ENCODE peak calls at places on chromosome 5, in eight cellular contexts. One of them, this sample, is unnamed.
A peak's percentile ranks its signal among the peaks of the same experiment; 100 is the strongest.

GRCh38 chr5:130164966-130165365 is 260.7 kb downstream of the CHSY3 start:
- DNase-seq in neuronal stem cell: no peak
- DNase-seq in CD4-positive, CD25-positive, alpha-beta regulatory T cell: no peak
- DNase-seq in uterus: no peak
- DNase-seq in cardiac muscle cell: no peak
- DNase-seq in esophagus squamous epithelium: no peak
- DNase-seq in H9: no peak
- DNase-seq in kidney: no peak
- DNase-seq in this sample: no peak

GRCh38 chr5:43227655-43228054 is 35.6 kb downstream of the NIM1K start:
- DNase-seq in esophagus squamous epithelium: no peak
- DNase-seq in kidney: no peak
- DNase-seq in neuronal stem cell: no peak
- DNase-seq in H9: no peak
- DNase-seq in uterus: no peak
- DNase-seq in CD4-positive, CD25-positive, alpha-beta regulatory T cell: peak; percentile 18
- DNase-seq in cardiac muscle cell: peak; percentile 30
- DNase-seq in this sample: no peak

GRCh38 chr5:123036391-123037103 is at the start of gene PPIC:
- DNase-seq in cardiac muscle cell: peak; percentile 89
- DNase-seq in uterus: peak; percentile 81
- DNase-seq in esophagus squamous epithelium: no peak
- DNase-seq in kidney: peak; percentile 94
- DNase-seq in CD4-positive, CD25-positive, alpha-beta regulatory T cell: no peak
- DNase-seq in neuronal stem cell: peak; percentile 58
- DNase-seq in H9: peak; percentile 86
- DNase-seq in this sample: peak; percentile 86

GRCh38 chr5:67287795-67288194 is 91.2 kb upstream of the CD180 start:
- DNase-seq in esophagus squamous epithelium: no peak
- DNase-seq in H9: no peak
- DNase-seq in uterus: no peak
- DNase-seq in neuronal stem cell: no peak
- DNase-seq in cardiac muscle cell: no peak
- DNase-seq in kidney: no peak
- DNase-seq in CD4-positive, CD25-positive, alpha-beta regulatory T cell: no peak
- DNase-seq in this sample: no peak

GRCh38 chr5:59732301-59732700 is 161.2 kb downstream of the PDE4D start:
- DNase-seq in esophagus squamous epithelium: no peak
- DNase-seq in uterus: no peak
- DNase-seq in H9: no peak
- DNase-seq in CD4-positive, CD25-positive, alpha-beta regulatory T cell: no peak
- DNase-seq in cardiac muscle cell: no peak
- DNase-seq in neuronal stem cell: no peak
- DNase-seq in kidney: no peak
- DNase-seq in this sample: no peak

GRCh38 chr5:135031146-135031812 is 2.7 kb downstream of the PITX1 start:
- DNase-seq in H9: peak; percentile 84
- DNase-seq in cardiac muscle cell: peak; percentile 38
- DNase-seq in kidney: peak; percentile 67
- DNase-seq in uterus: no peak
- DNase-seq in CD4-positive, CD25-positive, alpha-beta regulatory T cell: peak; percentile 29
- DNase-seq in esophagus squamous epithelium: no peak
- DNase-seq in neuronal stem cell: no peak
- DNase-seq in this sample: no peak

GRCh38 chr5:17679597-17680187 is 45.4 kb downstream of the TAF11L14 start:
- DNase-seq in esophagus squamous epithelium: no peak
- DNase-seq in CD4-positive, CD25-positive, alpha-beta regulatory T cell: no peak
- DNase-seq in cardiac muscle cell: no peak
- DNase-seq in kidney: no peak
- DNase-seq in H9: no peak
- DNase-seq in uterus: no peak
- DNase-seq in neuronal stem cell: no peak
- DNase-seq in this sample: no peak

GRCh38 chr5:68884893-68885292 is 208.9 kb upstream of the SLC30A5 start:
- DNase-seq in esophagus squamous epithelium: no peak
- DNase-seq in kidney: no peak
- DNase-seq in CD4-positive, CD25-positive, alpha-beta regulatory T cell: peak; percentile 31
- DNase-seq in H9: no peak
- DNase-seq in cardiac muscle cell: no peak
- DNase-seq in neuronal stem cell: no peak
- DNase-seq in uterus: no peak
- DNase-seq in this sample: no peak

GRCh38 chr5:1845696-1846095 is 37.0 kb downstream of the IRX4 start:
- DNase-seq in kidney: no peak
- DNase-seq in uterus: no peak
- DNase-seq in esophagus squamous epithelium: no peak
- DNase-seq in CD4-positive, CD25-positive, alpha-beta regulatory T cell: no peak
- DNase-seq in neuronal stem cell: no peak
- DNase-seq in H9: no peak
- DNase-seq in cardiac muscle cell: no peak
- DNase-seq in this sample: no peak

GRCh38 chr5:172788771-172789686 is 18.0 kb upstream of the DUSP1 start:
- DNase-seq in uterus: no peak
- DNase-seq in kidney: peak; percentile 89
- DNase-seq in CD4-positive, CD25-positive, alpha-beta regulatory T cell: no peak
- DNase-seq in esophagus squamous epithelium: no peak
- DNase-seq in neuronal stem cell: no peak
- DNase-seq in cardiac muscle cell: peak; percentile 71
- DNase-seq in H9: peak; percentile 49
- DNase-seq in this sample: peak; percentile 83

GRCh38 chr5:179814090-179814489 is 6.6 kb upstream of the SQSTM1 start:
- DNase-seq in CD4-positive, CD25-positive, alpha-beta regulatory T cell: no peak
- DNase-seq in H9: no peak
- DNase-seq in uterus: no peak
- DNase-seq in neuronal stem cell: no peak
- DNase-seq in esophagus squamous epithelium: no peak
- DNase-seq in kidney: no peak
- DNase-seq in cardiac muscle cell: no peak
- DNase-seq in this sample: no peak

GRCh38 chr5:125870271-125870670 is 552.9 kb upstream of the GRAMD2B start:
- DNase-seq in uterus: no peak
- DNase-seq in H9: no peak
- DNase-seq in esophagus squamous epithelium: no peak
- DNase-seq in CD4-positive, CD25-positive, alpha-beta regulatory T cell: no peak
- DNase-seq in neuronal stem cell: no peak
- DNase-seq in kidney: no peak
- DNase-seq in cardiac muscle cell: no peak
- DNase-seq in this sample: no peak

GRCh38 chr5:173872887-173873286 is 15.3 kb upstream of the CPEB4 start:
- DNase-seq in H9: no peak
- DNase-seq in neuronal stem cell: no peak
- DNase-seq in kidney: no peak
- DNase-seq in uterus: no peak
- DNase-seq in CD4-positive, CD25-positive, alpha-beta regulatory T cell: no peak
- DNase-seq in esophagus squamous epithelium: no peak
- DNase-seq in cardiac muscle cell: no peak
- DNase-seq in this sample: peak; percentile 56

GRCh38 chr5:163104496-163104895 is 332.9 kb upstream of the CCNG1 start:
- DNase-seq in uterus: no peak
- DNase-seq in esophagus squamous epithelium: no peak
- DNase-seq in kidney: no peak
- DNase-seq in H9: peak; percentile 57
- DNase-seq in neuronal stem cell: no peak
- DNase-seq in cardiac muscle cell: no peak
- DNase-seq in CD4-positive, CD25-positive, alpha-beta regulatory T cell: no peak
- DNase-seq in this sample: no peak

GRCh38 chr5:79301046-79301712 is 65.2 kb downstream of the JMY start:
- DNase-seq in esophagus squamous epithelium: no peak
- DNase-seq in H9: no peak
- DNase-seq in cardiac muscle cell: no peak
- DNase-seq in neuronal stem cell: no peak
- DNase-seq in uterus: no peak
- DNase-seq in kidney: no peak
- DNase-seq in CD4-positive, CD25-positive, alpha-beta regulatory T cell: no peak
- DNase-seq in this sample: no peak

GRCh38 chr5:94707359-94707758 is 88.9 kb downstream of the SLF1 start:
- DNase-seq in H9: no peak
- DNase-seq in uterus: no peak
- DNase-seq in cardiac muscle cell: no peak
- DNase-seq in CD4-positive, CD25-positive, alpha-beta regulatory T cell: no peak
- DNase-seq in kidney: no peak
- DNase-seq in neuronal stem cell: no peak
- DNase-seq in esophagus squamous epithelium: no peak
- DNase-seq in this sample: no peak

GRCh38 chr5:37247496-37247895 is 1.7 kb downstream of the CPLANE1 start:
- DNase-seq in uterus: no peak
- DNase-seq in CD4-positive, CD25-positive, alpha-beta regulatory T cell: no peak
- DNase-seq in neuronal stem cell: no peak
- DNase-seq in esophagus squamous epithelium: no peak
- DNase-seq in H9: no peak
- DNase-seq in kidney: no peak
- DNase-seq in cardiac muscle cell: no peak
- DNase-seq in this sample: no peak

GRCh38 chr5:9230355-9230754 is 315.5 kb downstream of the SEMA5A start:
- DNase-seq in cardiac muscle cell: no peak
- DNase-seq in H9: no peak
- DNase-seq in uterus: no peak
- DNase-seq in esophagus squamous epithelium: no peak
- DNase-seq in neuronal stem cell: no peak
- DNase-seq in kidney: no peak
- DNase-seq in CD4-positive, CD25-positive, alpha-beta regulatory T cell: no peak
- DNase-seq in this sample: no peak

GRCh38 chr5:107607656-107608368 is 62.9 kb downstream of the EFNA5 start:
- DNase-seq in cardiac muscle cell: no peak
- DNase-seq in neuronal stem cell: no peak
- DNase-seq in kidney: no peak
- DNase-seq in uterus: no peak
- DNase-seq in H9: no peak
- DNase-seq in esophagus squamous epithelium: no peak
- DNase-seq in CD4-positive, CD25-positive, alpha-beta regulatory T cell: no peak
- DNase-seq in this sample: no peak

GRCh38 chr5:119524461-119524860 is 72.2 kb downstream of the HSD17B4 start:
- DNase-seq in H9: no peak
- DNase-seq in cardiac muscle cell: no peak
- DNase-seq in uterus: no peak
- DNase-seq in CD4-positive, CD25-positive, alpha-beta regulatory T cell: no peak
- DNase-seq in neuronal stem cell: peak; percentile 3
- DNase-seq in esophagus squamous epithelium: no peak
- DNase-seq in kidney: no peak
- DNase-seq in this sample: no peak

GRCh38 chr5:19261879-19262278 is 726.1 kb downstream of the CDH18 start:
- DNase-seq in cardiac muscle cell: no peak
- DNase-seq in CD4-positive, CD25-positive, alpha-beta regulatory T cell: no peak
- DNase-seq in esophagus squamous epithelium: no peak
- DNase-seq in kidney: no peak
- DNase-seq in uterus: no peak
- DNase-seq in neuronal stem cell: no peak
- DNase-seq in H9: no peak
- DNase-seq in this sample: no peak

GRCh38 chr5:173228639-173229380 is 6.2 kb downstream of the NKX2-5 start:
- DNase-seq in neuronal stem cell: no peak
- DNase-seq in uterus: no peak
- DNase-seq in esophagus squamous epithelium: no peak
- DNase-seq in H9: peak; percentile 56
- DNase-seq in cardiac muscle cell: peak; percentile 61
- DNase-seq in CD4-positive, CD25-positive, alpha-beta regulatory T cell: no peak
- DNase-seq in kidney: no peak
- DNase-seq in this sample: no peak

GRCh38 chr5:157312492-157312891 is 46.6 kb downstream of the CYFIP2 start:
- DNase-seq in H9: peak; percentile 52
- DNase-seq in cardiac muscle cell: peak; percentile 52
- DNase-seq in neuronal stem cell: peak; percentile 6
- DNase-seq in CD4-positive, CD25-positive, alpha-beta regulatory T cell: peak; percentile 86
- DNase-seq in kidney: no peak
- DNase-seq in esophagus squamous epithelium: no peak
- DNase-seq in uterus: no peak
- DNase-seq in this sample: no peak

GRCh38 chr5:113061851-113062631 is 85.4 kb downstream of the DCP2 start:
- DNase-seq in H9: peak; percentile 1
- DNase-seq in uterus: no peak
- DNase-seq in cardiac muscle cell: no peak
- DNase-seq in esophagus squamous epithelium: no peak
- DNase-seq in kidney: no peak
- DNase-seq in CD4-positive, CD25-positive, alpha-beta regulatory T cell: peak; percentile 32
- DNase-seq in neuronal stem cell: no peak
- DNase-seq in this sample: no peak

GRCh38 chr5:34538026-34538672 is 118.0 kb upstream of the RAI14 start:
- DNase-seq in CD4-positive, CD25-positive, alpha-beta regulatory T cell: no peak
- DNase-seq in neuronal stem cell: no peak
- DNase-seq in uterus: no peak
- DNase-seq in cardiac muscle cell: no peak
- DNase-seq in kidney: no peak
- DNase-seq in H9: peak; percentile 53
- DNase-seq in esophagus squamous epithelium: no peak
- DNase-seq in this sample: no peak

GRCh38 chr5:55966284-55966683 is 28.5 kb downstream of the IL6ST start:
- DNase-seq in CD4-positive, CD25-positive, alpha-beta regulatory T cell: no peak
- DNase-seq in neuronal stem cell: no peak
- DNase-seq in H9: no peak
- DNase-seq in uterus: no peak
- DNase-seq in cardiac muscle cell: no peak
- DNase-seq in esophagus squamous epithelium: no peak
- DNase-seq in kidney: no peak
- DNase-seq in this sample: no peak
- H3K27ac ChIP-seq in CD4-positive, CD25-positive, alpha-beta regulatory T cell: no peak overlapping the region
- H3K27ac ChIP-seq in neuronal stem cell: no peak overlapping the region
- H3K27ac ChIP-seq in H9: no peak overlapping the region
- H3K27ac ChIP-seq in uterus: no peak overlapping the region
- H3K27ac ChIP-seq in cardiac muscle cell: peak overlapping the region; percentile 11
- H3K27ac ChIP-seq in esophagus squamous epithelium: peak overlapping the region; percentile 65
- H3K27ac ChIP-seq in kidney: no peak overlapping the region
- H3K27ac ChIP-seq in this sample: no peak overlapping the region

GRCh38 chr5:73499756-73500155 is 1.5 kb downstream of the BTF3 start:
- DNase-seq in esophagus squamous epithelium: no peak
- DNase-seq in cardiac muscle cell: no peak
- DNase-seq in CD4-positive, CD25-positive, alpha-beta regulatory T cell: no peak
- DNase-seq in kidney: no peak
- DNase-seq in H9: no peak
- DNase-seq in uterus: no peak
- DNase-seq in neuronal stem cell: no peak
- DNase-seq in this sample: no peak
- H3K4me1 ChIP-seq in esophagus squamous epithelium: peaks cover 11% of the 10 kb centered on the region
- H3K4me1 ChIP-seq in cardiac muscle cell: peaks cover 14% of the 10 kb centered on the region
- H3K4me1 ChIP-seq in CD4-positive, CD25-positive, alpha-beta regulatory T cell: peaks cover 41% of the 10 kb centered on the region
- H3K4me1 ChIP-seq in kidney: peaks cover 7% of the 10 kb centered on the region
- H3K4me1 ChIP-seq in H9: no peaks in the 10 kb centered on the region
- H3K4me1 ChIP-seq in uterus: no peaks in the 10 kb centered on the region
- H3K4me1 ChIP-seq in neuronal stem cell: peaks cover 5% of the 10 kb centered on the region
- H3K4me1 ChIP-seq in this sample: peaks cover 21% of the 10 kb centered on the region

DNA sequence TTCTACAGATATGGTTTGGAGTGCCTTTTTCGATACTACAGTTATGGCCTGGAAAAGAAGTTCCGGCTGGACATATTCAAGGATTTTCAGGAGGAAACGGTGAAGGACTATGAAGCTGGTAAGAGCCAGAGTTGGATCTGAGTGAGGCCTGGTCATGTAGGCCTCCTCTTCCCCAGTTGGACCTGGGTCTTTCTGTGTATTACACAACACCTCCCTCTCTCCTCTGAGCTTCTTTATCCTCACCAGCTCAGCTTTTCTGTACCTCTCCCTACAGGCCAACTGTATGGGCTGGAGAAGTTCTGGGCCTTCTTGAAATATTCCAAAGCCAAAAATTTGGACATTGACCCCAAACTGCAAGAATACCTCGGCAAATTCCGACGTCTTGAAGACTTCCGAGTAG is 39.2 kb downstream of the FAXDC2 start:
- DNase-seq in H9: no peak
- DNase-seq in CD4-positive, CD25-positive, alpha-beta regulatory T cell: no peak
- DNase-seq in uterus: no peak
- DNase-seq in cardiac muscle cell: no peak
- DNase-seq in kidney: no peak
- DNase-seq in neuronal stem cell: no peak
- DNase-seq in esophagus squamous epithelium: no peak
- DNase-seq in this sample: no peak
- H3K27ac ChIP-seq in H9: no peak overlapping the region
- H3K27ac ChIP-seq in CD4-positive, CD25-positive, alpha-beta regulatory T cell: no peak overlapping the region
- H3K27ac ChIP-seq in uterus: no peak overlapping the region
- H3K27ac ChIP-seq in cardiac muscle cell: peak overlapping the region; percentile 50
- H3K27ac ChIP-seq in kidney: no peak overlapping the region
- H3K27ac ChIP-seq in neuronal stem cell: no peak overlapping the region
- H3K27ac ChIP-seq in esophagus squamous epithelium: no peak overlapping the region
- H3K27ac ChIP-seq in this sample: no peak overlapping the region

GRCh38 chr5:140341591-140341990 is 4.8 kb downstream of the HBEGF start:
- DNase-seq in uterus: peak; percentile 32
- DNase-seq in CD4-positive, CD25-positive, alpha-beta regulatory T cell: no peak
- DNase-seq in esophagus squamous epithelium: no peak
- DNase-seq in neuronal stem cell: no peak
- DNase-seq in H9: no peak
- DNase-seq in cardiac muscle cell: no peak
- DNase-seq in kidney: no peak
- DNase-seq in this sample: no peak
- H3K4me1 ChIP-seq in uterus: peaks cover 3% of the 10 kb centered on the region
- H3K4me1 ChIP-seq in CD4-positive, CD25-positive, alpha-beta regulatory T cell: peaks cover 24% of the 10 kb centered on the region
- H3K4me1 ChIP-seq in esophagus squamous epithelium: peaks cover 83% of the 10 kb centered on the region
- H3K4me1 ChIP-seq in neuronal stem cell: no peaks in the 10 kb centered on the region
- H3K4me1 ChIP-seq in H9: no peaks in the 10 kb centered on the region
- H3K4me1 ChIP-seq in cardiac muscle cell: peaks cover 4% of the 10 kb centered on the region
- H3K4me1 ChIP-seq in kidney: peaks cover 6% of the 10 kb centered on the region
- H3K4me1 ChIP-seq in this sample: peaks cover 84% of the 10 kb centered on the region